ENCODE peak calls at places on chromosomes 7 and 10, in four cellular contexts. Y, V, G and Z are unnamed samples.
A peak's percentile ranks its signal among the peaks of the same experiment; 100 is the strongest.

GRCh38 chr7:120997902-120998301 is 9.4 kb downstream of the CPED1 start:
- DNase-seq in V (no peak), Y (no peak), G (no peak), Z (no peak)

GRCh38 chr7:14418633-14419032 is 429.2 kb upstream of the ETV1 start:
- DNase-seq in Y (no peak), G (no peak), V (no peak), Z (no peak)

GRCh38 chr7:95317546-95317945 is 6.8 kb downstream of the PON1 start:
- DNase-seq in V (no peak), G (no peak), Y (no peak), Z (peak; percentile 18)

GRCh38 chr7:24343614-24344013 is 59.6 kb downstream of the NPY start:
- DNase-seq in V (no peak), Y (no peak), G (no peak), Z (no peak)

GRCh38 chr10:86671985-86672710 is 3.8 kb downstream of the LDB3 start:
- DNase-seq in G (peak; percentile 35), V (no peak), Y (no peak), Z (no peak)

GRCh38 chr7:26584964-26585650 is 279.3 kb downstream of the SKAP2 start:
- DNase-seq in V (no peak), G (no peak), Y (peak; percentile 100), Z (peak; percentile 92)

GRCh38 chr10:51422311-51423120 is 276.9 kb downstream of the CSTF2T start:
- DNase-seq in Y (no peak), G (peak; percentile 74), V (peak; percentile 3), Z (no peak)

GRCh38 chr7:10557375-10557774 is 416.3 kb upstream of the PHF14 start:
- DNase-seq in G (no peak), Y (no peak), V (no peak), Z (no peak)

GRCh38 chr7:73932364-73932763 is 71.4 kb downstream of the TMEM270 start:
- DNase-seq in V (no peak), Y (no peak), G (no peak), Z (no peak)

GRCh38 chr10:47379445-47379785 is 4.7 kb downstream of the ZNF488 start:
- DNase-seq in V (no peak), G (no peak), Y (no peak), Z (no peak)

GRCh38 chr7:151614019-151614418 is 94.3 kb upstream of the RHEB start:
- DNase-seq in G (no peak), V (no peak), Y (no peak), Z (no peak)

GRCh38 chr7:133829336-133829897 is 297.7 kb upstream of the LRGUK start:
- DNase-seq in V (no peak), G (peak; percentile 6), Y (no peak), Z (no peak)

GRCh38 chr10:26755443-26755903 is 58.0 kb downstream of the PDSS1 start:
- DNase-seq in G (no peak), Y (no peak), V (no peak), Z (no peak)

GRCh38 chr7:39453743-39454355 is 112.4 kb upstream of the YAE1 start:
- DNase-seq in Y (no peak), G (peak; percentile 53), V (peak; percentile 53), Z (peak; percentile 5)

GRCh38 chr10:94320285-94320914 is 42.3 kb downstream of the NOC3L start:
- DNase-seq in Y (peak; percentile 39), V (peak; percentile 28), G (peak; percentile 72), Z (peak; percentile 3)

GRCh38 chr10:105950410-105950809 is 1214.1 kb downstream of the SORCS1 start:
- DNase-seq in G (peak; percentile 61), Y (peak; percentile 8), V (peak; percentile 40), Z (no peak)

GRCh38 chr10:69456880-69457693 is 5.8 kb downstream of the TSPAN15 start:
- DNase-seq in V (no peak), G (no peak), Y (no peak), Z (no peak)

GRCh38 chr10:1548146-1548545 is 189.2 kb downstream of the ADARB2 start:
- DNase-seq in G (no peak), V (no peak), Y (no peak), Z (no peak)

GRCh38 chr10:22803201-22803895 is 89.0 kb upstream of the PIP4K2A start:
- DNase-seq in G (peak; percentile 65), Y (no peak), V (no peak), Z (no peak)

GRCh38 chr7:93987297-93987696 is 16.9 kb downstream of the BET1 start:
- DNase-seq in G (no peak), V (no peak), Y (no peak), Z (no peak)

GRCh38 chr10:71755179-71755879 is 18.0 kb downstream of the VSIR start:
- DNase-seq in V (no peak), Y (no peak), G (no peak), Z (no peak)

GRCh38 chr10:62759599-62760175 is 44.8 kb upstream of the ADO start:
- DNase-seq in Y (no peak), G (no peak), V (no peak), Z (no peak)

GRCh38 chr7:17206354-17206905 is 92.0 kb upstream of the AHR start:
- DNase-seq in Y (no peak), V (no peak), G (no peak), Z (no peak)

GRCh38 chr7:138886501-138886917 is 88.5 kb upstream of the ATP6V0A4 start:
- DNase-seq in Y (peak; percentile 17), G (peak; percentile 70), V (peak; percentile 22), Z (peak; percentile 52)

GRCh38 chr7:96304573-96304972 is 17.3 kb downstream of the SLC25A13 start:
- DNase-seq in Y (no peak), G (no peak), V (peak; percentile 61), Z (no peak)

GRCh38 chr7:76193478-76193877 is 8.2 kb upstream of the SRRM3 start:
- DNase-seq in G (no peak), V (no peak), Y (no peak), Z (no peak)

GRCh38 chr7:10412426-10413019 is 561.1 kb upstream of the PHF14 start:
- DNase-seq in Y (no peak), G (peak; percentile 43), V (peak; percentile 55), Z (peak; percentile 46)

GRCh38 chr10:78904196-78904595 is 164.6 kb upstream of the ZMIZ1 start:
- DNase-seq in Y (no peak), G (no peak), V (no peak), Z (no peak)

GRCh38 chr10:124539935-124540641 is 78.5 kb downstream of the LHPP start:
- DNase-seq in V (no peak), G (peak; percentile 78), Y (no peak), Z (peak; percentile 16)

GRCh38 chr7:155815332-155816191 is 3.3 kb upstream of the SHH start:
- DNase-seq in V (no peak), G (peak; percentile 85), Y (no peak), Z (no peak)

GRCh38 chr7:70470751-70471150 is 661.2 kb upstream of the GALNT17 start:
- DNase-seq in Y (no peak), G (no peak), V (no peak), Z (no peak)

GRCh38 chr7:78417180-78417853 is 618.7 kb downstream of the PHTF2 start:
- DNase-seq in G (no peak), V (no peak), Y (no peak), Z (no peak)

GRCh38 chr7:107703219-107703618 is 40.7 kb upstream of the CBLL1 start:
- DNase-seq in Y (no peak), G (no peak), V (no peak), Z (no peak)

GRCh38 chr7:25922296-25922695 is 229.7 kb upstream of the NFE2L3 start:
- DNase-seq in V (no peak), Y (no peak), G (no peak), Z (no peak)

GRCh38 chr7:47724335-47724982 is 142.5 kb upstream of the TNS3 start:
- DNase-seq in V (no peak), Y (peak; percentile 18), G (peak; percentile 83), Z (no peak)

GRCh38 chr7:45978010-45978681 is 57.1 kb upstream of the IGFBP3 start:
- DNase-seq in V (no peak), Y (peak; percentile 34), G (peak; percentile 90), Z (no peak)

GRCh38 chr10:34850036-34850435 is 34.9 kb upstream of the PARD3 start:
- DNase-seq in V (no peak), Y (no peak), G (no peak), Z (no peak)